ENCODE peak calls at places on chromosome 11, in four cellular contexts. M, Z, H and K are unnamed samples.

GRCh38 chr11:131464024-131464423 is 93.6 kb downstream of the NTM start:
- DNase-seq in M (no peak), Z (no peak), H (no peak), K (no peak)

GRCh38 chr11:88353386-88353785 is 15.8 kb upstream of the CTSC start:
- DNase-seq in H (no peak), Z (no peak), M (no peak), K (no peak)

GRCh38 chr11:47233051-47233450 is 15.6 kb downstream of the ACP2 start:
- DNase-seq in Z (no peak), M (no peak), H (no peak), K (no peak)

GRCh38 chr11:34891611-34892010 is 24.6 kb downstream of the APIP start:
- DNase-seq in H (no peak), M (no peak), Z (no peak), K (no peak)

GRCh38 chr11:2097356-2097997 is 41.7 kb downstream of the IGF2 start:
- DNase-seq in M (no peak), H (peak), Z (no peak), K (no peak)

GRCh38 chr11:7495997-7496545 is 10.8 kb downstream of the OLFML1 start:
- DNase-seq in H (no peak), Z (no peak), M (no peak), K (no peak)

GRCh38 chr11:9267680-9268079 is 2.5 kb upstream of the DENND5A start:
- DNase-seq in Z (no peak), H (no peak), M (no peak), K (no peak)

GRCh38 chr11:85663781-85664560 is 958 bp downstream of the CREBZF start:
- DNase-seq in Z (peak), M (peak), H (peak), K (peak)

GRCh38 chr11:77096591-77097019 is 6.0 kb upstream of the OMP start:
- DNase-seq in Z (no peak), H (no peak), M (no peak), K (no peak)

GRCh38 chr11:61049854-61050253 is 52.4 kb upstream of the CD5 start:
- DNase-seq in H (peak), Z (no peak), M (no peak), K (no peak)

GRCh38 chr11:129960216-129961214 is 42.1 kb downstream of the PRDM10 start:
- DNase-seq in M (no peak), H (no peak), Z (peak), K (no peak)

GRCh38 chr11:75345455-75346224 is 5.8 kb downstream of the ARRB1 start:
- DNase-seq in Z (no peak), M (no peak), H (no peak), K (no peak)

GRCh38 chr11:75347781-75348613 is 3.5 kb downstream of the ARRB1 start:
- DNase-seq in H (peak), M (no peak), Z (no peak), K (no peak)

GRCh38 chr11:75344761-75345454 is 6.6 kb downstream of the ARRB1 start:
- DNase-seq in Z (no peak), H (no peak), M (no peak), K (peak)

GRCh38 chr11:75346296-75346695 is 5.2 kb downstream of the ARRB1 start:
- DNase-seq in H (no peak), Z (no peak), M (no peak), K (no peak)

DNA sequence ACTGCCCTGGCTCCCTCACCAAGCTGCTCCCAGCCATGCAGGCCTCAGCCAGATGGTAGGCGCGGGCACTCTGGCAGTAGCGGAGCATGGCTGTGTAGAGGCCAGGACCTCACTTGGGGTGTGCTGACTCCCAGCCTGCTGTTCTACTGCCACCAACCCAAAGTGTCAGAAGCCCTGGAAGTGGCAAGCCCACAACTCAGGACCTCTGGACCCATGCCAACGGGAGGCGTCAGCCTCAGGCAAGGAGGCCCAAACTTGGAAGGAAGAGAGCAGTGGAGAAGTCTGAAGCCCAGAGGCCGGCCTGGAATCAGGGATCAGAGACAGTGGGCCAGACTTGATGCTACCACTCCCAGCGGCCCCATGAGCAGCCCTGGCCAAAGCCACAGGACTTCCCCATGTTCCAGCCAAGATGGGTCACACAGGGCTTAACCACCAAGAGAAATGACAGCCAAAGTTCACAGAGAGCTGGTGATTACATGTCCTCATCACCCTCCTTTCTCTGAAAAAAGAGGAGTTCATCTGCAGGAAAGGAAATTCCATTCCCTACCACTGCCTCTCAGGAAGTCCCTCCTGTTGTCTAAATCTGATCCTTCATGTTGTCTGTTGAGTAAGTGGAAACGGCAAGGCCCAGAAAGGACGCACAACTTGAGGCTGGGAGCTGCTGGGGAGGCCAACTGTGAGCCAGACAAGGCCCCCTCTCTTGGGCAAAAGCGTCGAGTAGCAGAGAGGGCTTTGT is 4.4 kb downstream of the ARRB1 start:
- DNase-seq in M (no peak), H (no peak), Z (no peak), K (no peak)
- H3K27ac ChIP-seq in M (peak), H (peak), Z (no peak), K (peak)

GRCh38 chr11:66187453-66187852 is 81.0 kb upstream of the RAB1B start:
- DNase-seq in M (no peak), Z (no peak), H (no peak), K (no peak)

GRCh38 chr11:66181632-66182345 is 86.7 kb upstream of the RAB1B start:
- DNase-seq in Z (no peak), H (no peak), M (no peak), K (no peak)

GRCh38 chr11:66183581-66184048 is 84.8 kb upstream of the RAB1B start:
- DNase-seq in H (no peak), M (no peak), Z (no peak), K (no peak)

GRCh38 chr11:66186470-66186869 is 82.0 kb upstream of the RAB1B start:
- DNase-seq in Z (no peak), H (no peak), M (no peak), K (no peak)

GRCh38 chr11:66184728-66185127 is 83.7 kb upstream of the RAB1B start:
- DNase-seq in H (no peak), M (no peak), Z (no peak), K (no peak)
- H3K27ac ChIP-seq in H (no peak), M (no peak), Z (no peak), K (no peak)

GRCh38 chr11:96004862-96005261 is 81.0 kb upstream of the MTMR2 start:
- DNase-seq in M (no peak), H (no peak), Z (no peak), K (no peak)

GRCh38 chr11:96000064-96000463 is 76.2 kb upstream of the MTMR2 start:
- DNase-seq in M (no peak), H (no peak), Z (no peak), K (no peak)

GRCh38 chr11:96002754-96003290 is 78.9 kb upstream of the MTMR2 start:
- DNase-seq in Z (no peak), H (no peak), M (no peak), K (no peak)

GRCh38 chr11:96001037-96001436 is 77.1 kb upstream of the MTMR2 start:
- DNase-seq in M (no peak), H (peak), Z (no peak), K (no peak)

GRCh38 chr11:96002339-96002738 is 78.4 kb upstream of the MTMR2 start:
- DNase-seq in Z (no peak), H (no peak), M (no peak), K (no peak)
- H3K27ac ChIP-seq in Z (no peak), H (no peak), M (no peak), K (no peak)

GRCh38 chr11:75422248-75423231 is 10.5 kb downstream of the KLHL35 start:
- DNase-seq in H (no peak), Z (no peak), M (no peak), K (no peak)
- H3K27ac ChIP-seq in H (no peak), Z (no peak), M (no peak), K (no peak)

GRCh38 chr11:114440971-114441810 is 1.9 kb downstream of the REXO2 start:
- DNase-seq in Z (no peak), M (no peak), H (no peak), K (no peak)
- H3K27ac ChIP-seq in Z (no peak), M (no peak), H (no peak), K (no peak)

GRCh38 chr11:65964906-65965305 is 3.4 kb downstream of the SART1 start:
- DNase-seq in Z (no peak), H (no peak), M (no peak), K (no peak)

GRCh38 chr11:65958774-65959420 is 2.6 kb upstream of the SART1 start:
- DNase-seq in Z (no peak), H (no peak), M (no peak), K (no peak)

GRCh38 chr11:65960824-65961266 is 689 bp upstream of the SART1 start:
- DNase-seq in H (no peak), M (no peak), Z (no peak), K (no peak)

GRCh38 chr11:65961267-65962135 is at the start of gene SART1:
- DNase-seq in Z (peak), M (peak), H (peak), K (peak)

GRCh38 chr11:65962136-65962564 is 616 bp downstream of the SART1 start:
- DNase-seq in Z (no peak), H (no peak), M (no peak), K (no peak)
- H3K27ac ChIP-seq in Z (peak), H (no peak), M (peak), K (no peak)

DNA sequence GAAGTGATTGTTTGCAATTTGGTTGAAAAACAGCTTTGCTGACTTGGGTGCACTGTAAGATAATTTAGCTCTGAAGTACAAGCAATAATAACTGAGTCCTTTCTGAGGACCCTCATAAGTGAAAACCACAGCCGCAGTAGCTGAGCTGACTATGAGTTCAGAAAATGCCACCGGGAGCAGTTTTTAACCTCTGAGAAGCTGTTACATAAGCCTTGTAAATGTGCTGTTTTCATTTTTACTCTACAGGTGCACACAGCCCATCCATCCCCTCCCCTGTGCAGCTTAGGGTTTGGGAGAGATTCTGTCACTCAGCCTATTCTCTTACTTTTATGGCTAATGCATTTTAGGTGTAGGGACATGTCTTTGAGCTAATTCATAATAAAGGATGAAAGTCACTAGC is 255.5 kb upstream of the C11orf87 start:
- DNase-seq in Z (no peak), M (no peak), H (no peak), K (no peak)
- H3K27ac ChIP-seq in Z (no peak), M (no peak), H (no peak), K (no peak)

GRCh38 chr11:94933225-94934130 is 39.9 kb downstream of the CWC15 start:
- DNase-seq in Z (no peak), M (no peak), H (peak), K (no peak)
- H3K27ac ChIP-seq in Z (no peak), M (no peak), H (no peak), K (no peak)

DNA sequence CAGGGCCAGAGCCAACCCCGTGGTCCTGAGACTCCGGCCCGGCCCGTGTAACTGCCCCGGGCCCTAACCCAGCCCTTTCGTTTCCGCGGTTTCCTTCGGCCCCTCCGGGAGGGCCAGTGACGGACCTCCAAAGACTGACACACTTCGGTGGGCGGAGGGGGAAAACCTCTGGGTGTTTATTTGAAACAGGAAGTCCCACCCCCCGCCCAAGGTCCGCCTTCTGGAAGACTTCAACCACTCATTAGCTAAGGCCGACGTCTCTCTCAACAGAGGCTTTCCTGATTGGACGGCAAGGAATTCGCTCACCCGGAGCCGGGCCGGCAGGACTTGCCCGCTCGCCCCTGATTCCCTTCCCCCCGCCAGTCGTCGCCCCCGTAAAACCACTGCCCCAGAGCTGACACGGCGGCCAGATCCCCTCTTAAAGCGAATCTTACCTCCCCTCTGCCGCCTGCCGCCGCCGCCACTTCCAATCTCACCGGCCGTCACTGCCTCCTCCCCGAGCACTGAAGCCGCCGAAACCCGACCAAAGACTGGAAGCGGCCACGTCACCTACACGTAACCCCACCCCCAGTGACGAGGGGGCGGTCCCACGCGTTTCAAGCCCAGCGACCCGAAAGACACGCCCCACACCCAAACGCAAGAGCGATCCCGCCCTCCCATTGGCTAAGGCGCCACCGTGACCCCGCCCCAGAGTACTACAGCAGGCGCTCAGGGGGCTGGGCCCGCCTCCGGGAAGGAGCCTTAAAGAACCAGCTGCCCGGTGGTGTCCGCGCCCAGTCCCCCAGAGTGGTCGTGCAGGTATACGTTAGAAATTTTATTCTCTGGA is at the start of gene STX5:
- DNase-seq in H (peak), M (peak), Z (peak), K (peak)
- H3K27ac ChIP-seq in H (peak), M (peak), Z (peak), K (peak)